ENCODE peak calls at places on chromosomes 12 and 14, in five cellular contexts. B is K562, J is HepG2, V is H1, O is endothelial cell of umbilical vein. D is an unnamed sample.

GRCh38 chr12:111819191-111820158 is 22.6 kb upstream of the MAPKAPK5 start:
- DNase-seq in V (no peak), B (no peak), O (no peak), J (no peak), D (no peak)

GRCh38 chr14:49865431-49865859 is 12.9 kb upstream of the NEMF start:
- DNase-seq in O (peak; percentile 70), V (no peak), J (peak; percentile 48), B (peak; percentile 83), D (peak; percentile 28)

GRCh38 chr12:442235-442884 is 17.4 kb upstream of the B4GALNT3 start:
- DNase-seq in V (no peak), J (peak; percentile 36), O (peak; percentile 59), B (peak; percentile 59), D (peak; percentile 63)

GRCh38 chr14:50050171-50050570 is 66.2 kb downstream of the VCPKMT start:
- DNase-seq in B (no peak), O (no peak), V (no peak), J (no peak), D (no peak)

GRCh38 chr12:116693259-116694227 is 44.3 kb downstream of the SPRING1 start:
- DNase-seq in J (peak; percentile 36), O (no peak), B (no peak), V (no peak), D (no peak)

GRCh38 chr14:81127785-81128184 is 93.0 kb downstream of the GTF2A1 start:
- DNase-seq in J (no peak), O (no peak), V (no peak), B (no peak), D (no peak)

GRCh38 chr14:89312937-89313336 is 104.1 kb downstream of the FOXN3 start:
- DNase-seq in J (no peak), V (no peak), B (no peak), O (no peak), D (no peak)

GRCh38 chr12:100234591-100235304 is 32.1 kb downstream of the DEPDC4 start:
- DNase-seq in O (peak; percentile 58), J (peak; percentile 44), V (no peak), B (peak; percentile 52), D (peak; percentile 18)

GRCh38 chr12:13749380-13749779 is 232.0 kb downstream of the GRIN2B start:
- DNase-seq in J (no peak), V (peak; percentile 46), B (no peak), O (no peak), D (no peak)

GRCh38 chr14:91031668-91032067 is 28.8 kb downstream of the RPS6KA5 start:
- DNase-seq in J (no peak), V (no peak), B (no peak), O (no peak), D (no peak)

GRCh38 chr14:76201162-76201561 is 49.4 kb downstream of the GPATCH2L start:
- DNase-seq in O (no peak), V (no peak), B (no peak), J (no peak), D (peak; percentile 54)

GRCh38 chr12:15757553-15758255 is 31.5 kb downstream of the EPS8 start:
- DNase-seq in B (no peak), V (no peak), J (peak; percentile 15), O (no peak), D (peak; percentile 69)

GRCh38 chr14:59333668-59334067 is 131.5 kb downstream of the GPR135 start:
- DNase-seq in O (peak; percentile 81), J (peak; percentile 40), B (no peak), V (no peak), D (no peak)

GRCh38 chr12:45575823-45576448 is 153.6 kb upstream of the ARID2 start:
- DNase-seq in J (no peak), O (no peak), V (no peak), B (no peak), D (no peak)

GRCh38 chr12:48105321-48105866 is 485 bp downstream of the SENP1 start:
- DNase-seq in B (no peak), O (peak; percentile 56), J (no peak), V (no peak), D (no peak)

GRCh38 chr14:92540472-92541048 is 27.0 kb downstream of the RIN3 start:
- DNase-seq in O (peak; percentile 99), V (no peak), J (no peak), B (no peak), D (peak; percentile 77)

GRCh38 chr12:75364918-75365317 is 26.0 kb upstream of the GLIPR1L2 start:
- DNase-seq in B (no peak), J (no peak), V (no peak), O (no peak), D (no peak)

GRCh38 chr12:26941251-26941650 is 3.0 kb downstream of the FGFR1OP2 start:
- DNase-seq in O (no peak), J (no peak), B (no peak), V (no peak), D (no peak)

GRCh38 chr12:82655751-82656150 is 31.0 kb upstream of the TMTC2 start:
- DNase-seq in J (peak; percentile 3), O (no peak), V (no peak), B (no peak), D (no peak)

GRCh38 chr12:116400671-116401357 is 123.3 kb upstream of the MED13L start:
- DNase-seq in B (no peak), J (no peak), O (no peak), V (no peak), D (no peak)

GRCh38 chr12:113348849-113349536 is 9.4 kb upstream of the PLBD2 start:
- DNase-seq in O (no peak), V (no peak), B (no peak), J (no peak), D (no peak)

GRCh38 chr14:70013269-70013873 is 134.2 kb downstream of the SMOC1 start:
- DNase-seq in J (peak; percentile 41), V (peak; percentile 34), B (peak; percentile 45), O (peak; percentile 34), D (peak; percentile 41)

DNA sequence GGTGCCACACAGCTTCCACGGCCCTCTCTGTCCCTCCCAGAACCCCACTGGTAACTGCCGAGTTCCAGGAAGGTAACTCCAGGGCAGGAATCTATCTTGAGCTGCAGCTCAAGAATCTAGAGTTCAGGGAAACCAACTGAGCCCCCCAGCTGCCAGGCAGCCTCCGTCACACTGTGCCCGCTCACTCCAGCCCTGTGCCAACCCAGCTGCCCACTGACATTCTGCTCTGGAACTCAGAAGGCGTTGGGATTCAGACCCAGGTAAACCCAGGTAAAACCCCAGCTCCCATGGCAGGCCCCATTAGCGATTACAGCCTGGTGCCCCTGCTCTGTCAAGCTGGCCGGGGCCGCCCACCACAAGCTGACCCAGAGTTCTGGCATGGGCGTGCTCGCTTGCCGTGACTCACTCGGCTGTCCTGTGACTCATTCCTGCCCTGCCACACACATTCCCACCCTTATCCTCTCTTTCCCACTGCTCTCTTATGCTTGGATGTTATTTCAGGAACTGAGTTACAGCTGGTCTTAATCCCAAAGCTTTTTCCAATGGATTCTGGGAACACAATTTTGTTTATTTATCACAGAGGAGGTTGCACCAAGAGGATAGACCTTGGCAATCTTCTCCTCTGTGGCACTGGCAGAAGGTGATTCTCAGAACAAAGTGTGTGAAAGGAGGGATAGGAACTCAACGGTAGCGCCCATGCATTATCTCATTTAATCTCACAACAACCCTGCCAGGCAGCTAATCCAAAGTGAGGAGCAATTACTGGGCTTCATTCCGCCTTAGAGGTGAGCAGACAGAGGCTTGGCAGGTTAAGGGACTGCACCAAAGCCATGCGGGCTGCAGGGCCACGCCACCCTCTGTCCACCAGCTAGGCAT is 33.2 kb downstream of the SYNE3 start:
- DNase-seq in J (peak; percentile 49), B (no peak), V (no peak), O (peak; percentile 98), D (peak; percentile 67)
- H3K27ac ChIP-seq in J (no peak overlapping the region), B (no peak overlapping the region), V (no peak overlapping the region), O (peak overlapping the region; percentile 37), D (peak overlapping the region; percentile 69)

GRCh38 chr14:21398901-21399300 is 15.1 kb upstream of the SUPT16H start:
- DNase-seq in B (no peak), O (no peak), V (no peak), J (no peak), D (no peak)
- TF ChIP-seq JUN in B (no peak), O (no peak), V (no peak), J (no peak), D (no peak)

GRCh38 chr14:78835909-78836308 is 665.7 kb downstream of the NRXN3 start:
- DNase-seq in J (no peak), V (no peak), O (no peak), B (no peak), D (no peak)

GRCh38 chr14:78840898-78841297 is 670.7 kb downstream of the NRXN3 start:
- DNase-seq in V (no peak), J (no peak), O (no peak), B (no peak), D (no peak)

GRCh38 chr14:78835052-78835451 is 664.9 kb downstream of the NRXN3 start:
- DNase-seq in O (no peak), J (no peak), V (no peak), B (no peak), D (no peak)

DNA sequence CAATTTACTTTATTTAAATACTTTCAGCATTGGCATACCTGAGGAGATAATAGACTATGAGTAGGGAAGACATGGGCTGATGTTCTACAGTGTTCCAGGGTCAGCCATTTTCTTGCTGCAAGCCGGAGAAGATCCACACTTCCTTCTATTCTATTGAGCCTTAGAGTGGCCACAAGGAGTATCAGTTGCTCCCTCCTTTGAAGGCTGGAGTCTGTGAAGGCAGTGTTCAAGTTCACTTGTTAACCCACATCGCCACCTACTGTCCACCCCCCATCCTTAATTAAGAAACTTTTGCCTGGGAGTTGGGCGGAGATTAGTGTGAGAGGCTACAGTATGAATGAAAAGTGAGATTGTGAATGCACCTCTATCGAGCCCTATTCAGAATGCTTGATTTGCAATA is 666.6 kb downstream of the NRXN3 start:
- DNase-seq in J (peak; percentile 37), B (peak; percentile 53), V (peak; percentile 77), O (peak; percentile 57), D (peak; percentile 76)
- H3K27ac ChIP-seq in J (no peak overlapping the region), B (no peak overlapping the region), V (no peak overlapping the region), O (no peak overlapping the region), D (no peak overlapping the region)

DNA sequence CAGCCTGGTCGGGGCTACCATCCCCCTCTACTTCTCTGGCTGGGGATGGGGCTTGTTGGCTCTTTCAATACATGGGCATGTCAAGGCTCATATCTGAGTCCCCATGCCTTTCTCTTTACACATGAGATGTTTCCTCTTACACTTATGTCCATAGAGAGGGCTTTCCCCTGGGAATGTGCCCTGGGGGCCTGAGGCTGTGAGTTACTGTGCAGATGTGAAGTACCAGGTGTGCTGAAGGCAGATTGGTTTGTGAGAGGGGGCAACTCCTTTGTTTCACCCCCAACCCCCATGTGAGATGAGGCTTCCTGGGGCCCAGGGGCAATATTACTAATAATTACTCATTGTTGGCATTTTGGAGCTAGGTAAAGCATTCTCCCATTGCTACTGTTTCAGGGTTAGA is 32.8 kb downstream of the NRXN3 start:
- DNase-seq in O (no peak), J (no peak), B (no peak), V (no peak), D (no peak)
- TF ChIP-seq JUN in O (no peak), J (no peak), B (no peak), V (no peak), D (no peak)

GRCh38 chr14:45686771-45687170 is 433.8 kb upstream of the MIS18BP1 start:
- DNase-seq in V (no peak), O (no peak), B (no peak), J (no peak), D (no peak)
- H3K27ac ChIP-seq in V (no peak overlapping the region), O (no peak overlapping the region), B (no peak overlapping the region), J (no peak overlapping the region), D (no peak overlapping the region)

D was measured in A549.